ENCODE peak calls at places on chromosomes 4 and X, in four cellular contexts. One of them, this sample, is unnamed.

GRCh38 chr4:2570551-2571222 is 34.2 kb downstream of the FAM193A start:
- DNase-seq in ovary: no peak
- DNase-seq in sigmoid colon: no peak
- DNase-seq in suprapubic skin: no peak
- DNase-seq in this sample: no peak

GRCh38 chrX:47623540-47624027 is 3.9 kb upstream of the SYN1 start:
- DNase-seq in ovary: peak
- DNase-seq in suprapubic skin: no peak
- DNase-seq in sigmoid colon: no peak
- DNase-seq in this sample: no peak

GRCh38 chr4:62495039-62495438 is 1294.9 kb downstream of the ADGRL3 start:
- DNase-seq in ovary: no peak
- DNase-seq in suprapubic skin: no peak
- DNase-seq in sigmoid colon: no peak
- DNase-seq in this sample: no peak

GRCh38 chrX:78619829-78620228 is 39.3 kb downstream of the RTL3 start:
- DNase-seq in ovary: no peak
- DNase-seq in sigmoid colon: no peak
- DNase-seq in suprapubic skin: no peak
- DNase-seq in this sample: no peak

GRCh38 chr4:102780476-102781144 is 19.8 kb upstream of the MANBA start:
- DNase-seq in sigmoid colon: no peak
- DNase-seq in ovary: no peak
- DNase-seq in suprapubic skin: no peak
- DNase-seq in this sample: no peak

GRCh38 chrX:10064736-10065135 is 92.0 kb upstream of the CLCN4 start:
- DNase-seq in sigmoid colon: no peak
- DNase-seq in ovary: no peak
- DNase-seq in suprapubic skin: no peak
- DNase-seq in this sample: no peak

GRCh38 chr4:184514121-184514988 is 40.0 kb upstream of the IRF2 start:
- DNase-seq in suprapubic skin: peak
- DNase-seq in ovary: peak
- DNase-seq in sigmoid colon: peak
- DNase-seq in this sample: peak

GRCh38 chr4:94880976-94881375 is 123.2 kb downstream of the BMPR1B start:
- DNase-seq in sigmoid colon: no peak
- DNase-seq in suprapubic skin: no peak
- DNase-seq in ovary: no peak
- DNase-seq in this sample: no peak

GRCh38 chr4:109675181-109675580 is 28.1 kb downstream of the CASP6 start:
- DNase-seq in suprapubic skin: no peak
- DNase-seq in ovary: no peak
- DNase-seq in sigmoid colon: no peak
- DNase-seq in this sample: no peak

GRCh38 chr4:82713856-82714255 is 84.7 kb downstream of the SCD5 start:
- DNase-seq in ovary: no peak
- DNase-seq in suprapubic skin: no peak
- DNase-seq in sigmoid colon: no peak
- DNase-seq in this sample: no peak

GRCh38 chrX:11429543-11430085 is 136.4 kb downstream of the AMELX start:
- DNase-seq in suprapubic skin: no peak
- DNase-seq in sigmoid colon: no peak
- DNase-seq in ovary: no peak
- DNase-seq in this sample: no peak

GRCh38 chr4:20203508-20203907 is 48.2 kb upstream of the SLIT2 start:
- DNase-seq in suprapubic skin: no peak
- DNase-seq in ovary: no peak
- DNase-seq in sigmoid colon: no peak
- DNase-seq in this sample: no peak

GRCh38 chr4:144421839-144422565 is 224.0 kb upstream of the HHIP start:
- DNase-seq in sigmoid colon: no peak
- DNase-seq in ovary: no peak
- DNase-seq in suprapubic skin: no peak
- DNase-seq in this sample: no peak

GRCh38 chrX:54042609-54043010 is 1.7 kb downstream of the PHF8 start:
- DNase-seq in sigmoid colon: peak
- DNase-seq in suprapubic skin: no peak
- DNase-seq in ovary: peak
- DNase-seq in this sample: peak

GRCh38 chrX:10769165-10769564 is 148.8 kb upstream of the MID1 start:
- DNase-seq in sigmoid colon: no peak
- DNase-seq in ovary: no peak
- DNase-seq in suprapubic skin: no peak
- DNase-seq in this sample: no peak

GRCh38 chrX:67353651-67354370 is 190.0 kb upstream of the AR start:
- DNase-seq in suprapubic skin: no peak
- DNase-seq in ovary: no peak
- DNase-seq in sigmoid colon: no peak
- DNase-seq in this sample: no peak

GRCh38 chrX:77003956-77004355 is 443.2 kb upstream of the FGF16 start:
- DNase-seq in ovary: no peak
- DNase-seq in suprapubic skin: no peak
- DNase-seq in sigmoid colon: no peak
- DNase-seq in this sample: no peak

GRCh38 chr4:145180298-145181090 is at the start of gene OTUD4:
- DNase-seq in suprapubic skin: peak
- DNase-seq in ovary: peak
- DNase-seq in sigmoid colon: peak
- DNase-seq in this sample: peak

GRCh38 chr4:99838927-99839326 is 22.3 kb downstream of the DAPP1 start:
- DNase-seq in ovary: no peak
- DNase-seq in sigmoid colon: no peak
- DNase-seq in suprapubic skin: no peak
- DNase-seq in this sample: peak
- TF ChIP-seq EP300 in ovary: no peak
- TF ChIP-seq EP300 in sigmoid colon: no peak
- TF ChIP-seq EP300 in suprapubic skin: no peak
- TF ChIP-seq EP300 in this sample: no peak

GRCh38 chr4:69096111-69096656 is at the start of gene UGT2B7:
- DNase-seq in suprapubic skin: no peak
- DNase-seq in ovary: no peak
- DNase-seq in sigmoid colon: no peak
- DNase-seq in this sample: no peak
- TF ChIP-seq EP300 in suprapubic skin: no peak
- TF ChIP-seq EP300 in ovary: no peak
- TF ChIP-seq EP300 in sigmoid colon: no peak
- TF ChIP-seq EP300 in this sample: no peak

DNA sequence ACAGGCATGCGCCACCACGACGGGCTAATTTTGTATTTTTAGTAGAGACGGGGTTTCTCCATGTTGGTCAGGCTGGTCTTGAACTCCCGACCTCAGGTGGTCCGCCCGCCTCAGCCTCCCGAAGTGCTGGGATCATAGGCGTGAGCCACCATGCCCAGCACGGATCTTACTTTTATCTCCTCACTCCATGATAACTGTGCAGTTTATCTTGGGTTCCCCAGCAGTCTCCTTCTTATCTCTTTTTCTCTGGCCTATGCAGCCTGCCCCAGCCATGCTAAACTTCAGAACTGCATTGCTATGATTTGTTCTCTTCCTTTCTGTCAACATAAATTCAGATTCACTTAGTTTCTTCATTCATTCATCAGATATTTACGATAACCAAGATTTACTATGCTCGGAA is 22.4 kb downstream of the PAGE1 start:
- DNase-seq in ovary: no peak
- DNase-seq in suprapubic skin: no peak
- DNase-seq in sigmoid colon: no peak
- DNase-seq in this sample: no peak
- TF ChIP-seq EP300 in ovary: no peak
- TF ChIP-seq EP300 in suprapubic skin: no peak
- TF ChIP-seq EP300 in sigmoid colon: no peak
- TF ChIP-seq EP300 in this sample: no peak

DNA sequence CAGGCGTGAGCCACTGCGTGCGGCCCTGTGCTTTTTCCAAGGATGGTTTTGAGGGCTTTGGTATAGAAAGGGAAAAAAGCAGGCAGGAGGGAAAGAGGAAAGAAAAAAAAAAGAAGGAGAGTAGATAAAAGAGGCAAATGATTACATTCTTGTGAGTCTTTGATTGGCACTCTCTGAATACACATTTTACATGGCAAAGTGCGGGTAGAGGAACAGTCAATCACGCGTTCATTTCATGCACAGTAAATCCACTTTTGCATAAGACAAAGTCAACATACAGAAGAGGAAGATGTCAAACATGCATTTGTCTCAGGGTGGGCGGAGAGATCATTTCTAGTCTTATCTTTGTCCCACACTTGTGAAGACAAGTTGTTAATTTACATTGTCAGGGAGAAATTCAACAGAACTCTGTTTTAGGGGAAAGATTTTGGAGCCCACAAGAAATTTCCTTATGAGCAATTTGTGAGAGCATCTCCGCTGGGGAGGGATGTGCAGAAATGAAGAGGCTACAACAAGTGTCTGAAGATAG is 183.2 kb downstream of the DHRSX start:
- DNase-seq in ovary: no peak
- DNase-seq in sigmoid colon: no peak
- DNase-seq in suprapubic skin: no peak
- DNase-seq in this sample: no peak
- TF ChIP-seq EP300 in ovary: no peak
- TF ChIP-seq EP300 in sigmoid colon: no peak
- TF ChIP-seq EP300 in suprapubic skin: no peak
- TF ChIP-seq EP300 in this sample: no peak

GRCh38 chrX:2657532-2657931 is 33.6 kb upstream of the CD99 start:
- DNase-seq in suprapubic skin: no peak
- DNase-seq in sigmoid colon: no peak
- DNase-seq in ovary: no peak
- DNase-seq in this sample: no peak

GRCh38 chrX:2662586-2662985 is 28.5 kb upstream of the CD99 start:
- DNase-seq in ovary: no peak
- DNase-seq in suprapubic skin: no peak
- DNase-seq in sigmoid colon: no peak
- DNase-seq in this sample: no peak

GRCh38 chrX:2654436-2655340 is 36.4 kb upstream of the CD99 start:
- DNase-seq in ovary: no peak
- DNase-seq in suprapubic skin: no peak
- DNase-seq in sigmoid colon: no peak
- DNase-seq in this sample: no peak

GRCh38 chrX:2656243-2656836 is 34.8 kb upstream of the CD99 start:
- DNase-seq in sigmoid colon: no peak
- DNase-seq in suprapubic skin: no peak
- DNase-seq in ovary: no peak
- DNase-seq in this sample: no peak

DNA sequence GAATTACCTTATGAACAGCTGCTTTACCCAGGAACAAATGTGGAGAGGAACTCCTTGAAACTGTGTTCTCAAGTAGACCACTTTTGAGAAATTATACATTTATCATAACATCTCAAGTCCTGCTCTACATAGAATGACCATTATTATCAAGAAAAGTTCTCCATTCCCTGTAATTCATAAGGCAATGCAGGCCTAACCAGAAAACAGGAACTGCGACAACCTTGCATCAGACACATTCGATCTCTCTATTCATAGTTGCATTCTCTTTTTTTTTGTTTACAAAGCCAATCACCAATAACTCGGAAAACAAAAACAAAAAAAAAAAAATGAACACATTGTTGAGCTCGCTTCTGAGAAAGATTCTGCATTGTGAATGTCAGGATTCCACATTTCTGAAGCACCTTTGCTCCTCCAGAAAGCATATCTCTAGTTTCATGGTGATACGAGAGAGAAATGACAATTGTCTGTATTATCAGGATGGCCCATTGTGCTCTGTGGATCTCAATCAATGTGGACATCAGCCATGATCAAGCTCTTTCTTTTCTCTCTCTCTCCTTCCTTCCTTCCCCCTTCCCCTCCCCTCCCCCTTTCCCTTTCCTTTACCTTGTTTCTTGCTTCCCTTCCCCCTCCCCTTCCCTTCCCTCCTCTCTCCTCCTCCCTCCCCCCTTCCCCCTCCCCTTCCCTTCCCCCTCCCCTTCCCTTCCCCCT is 32.4 kb upstream of the CD99 start:
- DNase-seq in sigmoid colon: no peak
- DNase-seq in ovary: no peak
- DNase-seq in suprapubic skin: no peak
- DNase-seq in this sample: no peak
- TF ChIP-seq EP300 in sigmoid colon: no peak
- TF ChIP-seq EP300 in ovary: no peak
- TF ChIP-seq EP300 in suprapubic skin: no peak
- TF ChIP-seq EP300 in this sample: no peak

GRCh38 chr4:55169352-55169959 is 44.1 kb upstream of the KDR start:
- DNase-seq in ovary: no peak
- DNase-seq in sigmoid colon: no peak
- DNase-seq in suprapubic skin: no peak
- DNase-seq in this sample: no peak

GRCh38 chr4:55173580-55173979 is 48.2 kb upstream of the KDR start:
- DNase-seq in ovary: no peak
- DNase-seq in suprapubic skin: no peak
- DNase-seq in sigmoid colon: no peak
- DNase-seq in this sample: no peak

GRCh38 chr4:55175779-55176231 is 50.4 kb upstream of the KDR start:
- DNase-seq in sigmoid colon: no peak
- DNase-seq in suprapubic skin: no peak
- DNase-seq in ovary: no peak
- DNase-seq in this sample: no peak

GRCh38 chr4:55170462-55170861 is 45.1 kb upstream of the KDR start:
- DNase-seq in ovary: no peak
- DNase-seq in sigmoid colon: no peak
- DNase-seq in suprapubic skin: no peak
- DNase-seq in this sample: no peak

DNA sequence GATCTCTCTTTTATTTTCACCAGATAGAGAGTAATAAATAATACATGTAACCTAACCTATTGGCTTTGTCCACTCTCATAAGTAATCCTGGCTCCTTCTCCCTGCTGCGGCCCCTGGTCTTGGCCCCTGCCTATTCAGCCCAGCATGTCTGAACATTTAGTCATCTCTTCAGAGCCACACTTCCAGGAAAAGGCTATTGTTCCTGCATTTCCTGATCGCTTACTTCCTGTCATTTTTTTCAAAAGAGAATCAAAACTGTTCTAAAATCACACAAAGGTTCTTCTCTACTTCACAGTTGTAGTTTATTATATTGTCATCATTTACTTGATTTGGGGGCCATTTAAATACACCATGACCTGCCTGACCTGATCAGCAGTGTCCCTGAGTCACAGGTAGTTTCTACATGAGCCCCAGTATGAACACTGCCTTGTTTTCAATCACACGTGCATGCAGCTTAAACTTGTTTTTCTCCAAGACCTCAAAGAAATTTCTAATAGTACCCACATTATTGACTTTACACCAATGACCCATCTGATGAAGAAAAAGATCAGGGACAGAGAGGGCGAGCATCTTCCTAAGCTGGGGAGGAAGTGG is 47.4 kb upstream of the KDR start:
- DNase-seq in sigmoid colon: no peak
- DNase-seq in suprapubic skin: no peak
- DNase-seq in ovary: no peak
- DNase-seq in this sample: no peak
- TF ChIP-seq EP300 in sigmoid colon: no peak
- TF ChIP-seq EP300 in suprapubic skin: no peak
- TF ChIP-seq EP300 in ovary: no peak
- TF ChIP-seq EP300 in this sample: no peak